ENCODE peak calls at places on chromosomes 6 and 20, in six cellular contexts. One of them, this sample, is unnamed.

GRCh38 chr6:150413768-150414167 is 45.0 kb downstream of the IYD start:
- DNase-seq in spleen: no peak
- DNase-seq in transverse colon: no peak
- DNase-seq in stomach: no peak
- DNase-seq in A549: no peak
- DNase-seq in breast epithelium: no peak
- DNase-seq in this sample: no peak

GRCh38 chr20:55216525-55217242 is 741.3 kb downstream of the DOK5 start:
- DNase-seq in spleen: no peak
- DNase-seq in transverse colon: no peak
- DNase-seq in stomach: no peak
- DNase-seq in A549: no peak
- DNase-seq in breast epithelium: no peak
- DNase-seq in this sample: no peak

GRCh38 chr6:109478222-109478805 is 4.7 kb downstream of the ZBTB24 start:
- DNase-seq in spleen: no peak
- DNase-seq in transverse colon: no peak
- DNase-seq in stomach: no peak
- DNase-seq in A549: no peak
- DNase-seq in breast epithelium: no peak
- DNase-seq in this sample: no peak

GRCh38 chr20:1561350-1561749 is 3.8 kb upstream of the SIRPD start:
- DNase-seq in spleen: no peak
- DNase-seq in transverse colon: no peak
- DNase-seq in stomach: no peak
- DNase-seq in A549: no peak
- DNase-seq in breast epithelium: no peak
- DNase-seq in this sample: no peak

GRCh38 chr6:114144887-114145851 is 174.2 kb upstream of the HDAC2 start:
- DNase-seq in spleen: no peak
- DNase-seq in transverse colon: no peak
- DNase-seq in stomach: no peak
- DNase-seq in A549: no peak
- DNase-seq in breast epithelium: no peak
- DNase-seq in this sample: no peak

GRCh38 chr6:41698350-41698781 is 37.0 kb downstream of the TFEB start:
- DNase-seq in spleen: no peak
- DNase-seq in transverse colon: no peak
- DNase-seq in stomach: no peak
- DNase-seq in A549: no peak
- DNase-seq in breast epithelium: no peak
- DNase-seq in this sample: no peak

GRCh38 chr20:23362392-23363256 is 642 bp downstream of the GZF1 start:
- DNase-seq in spleen: no peak
- DNase-seq in transverse colon: peak
- DNase-seq in stomach: peak
- DNase-seq in A549: no peak
- DNase-seq in breast epithelium: no peak
- DNase-seq in this sample: peak

GRCh38 chr6:41970436-41970846 is 28.8 kb upstream of the CCND3 start:
- DNase-seq in spleen: no peak
- DNase-seq in transverse colon: no peak
- DNase-seq in stomach: no peak
- DNase-seq in A549: peak
- DNase-seq in breast epithelium: no peak
- DNase-seq in this sample: no peak

GRCh38 chr20:18090044-18090443 is 32.3 kb upstream of the OVOL2 start:
- DNase-seq in spleen: no peak
- DNase-seq in transverse colon: no peak
- DNase-seq in stomach: no peak
- DNase-seq in A549: peak
- DNase-seq in breast epithelium: no peak
- DNase-seq in this sample: no peak

GRCh38 chr6:150887978-150888563 is 22.6 kb downstream of the MTHFD1L start:
- DNase-seq in spleen: no peak
- DNase-seq in transverse colon: no peak
- DNase-seq in stomach: no peak
- DNase-seq in A549: no peak
- DNase-seq in breast epithelium: no peak
- DNase-seq in this sample: no peak

GRCh38 chr20:24639167-24639548 is 169.7 kb downstream of the SYNDIG1 start:
- DNase-seq in spleen: no peak
- DNase-seq in transverse colon: no peak
- DNase-seq in stomach: no peak
- DNase-seq in A549: no peak
- DNase-seq in breast epithelium: no peak
- DNase-seq in this sample: no peak

GRCh38 chr6:39263299-39264037 is 34.2 kb upstream of the KCNK5 start:
- DNase-seq in spleen: no peak
- DNase-seq in transverse colon: no peak
- DNase-seq in stomach: no peak
- DNase-seq in A549: no peak
- DNase-seq in breast epithelium: no peak
- DNase-seq in this sample: no peak

GRCh38 chr6:155872961-155873360 is 417.3 kb upstream of the NOX3 start:
- DNase-seq in spleen: no peak
- DNase-seq in transverse colon: no peak
- DNase-seq in stomach: no peak
- DNase-seq in A549: no peak
- DNase-seq in breast epithelium: no peak
- DNase-seq in this sample: no peak

GRCh38 chr20:35443003-35443402 is 5.0 kb upstream of the GDF5 start:
- DNase-seq in spleen: no peak
- DNase-seq in transverse colon: no peak
- DNase-seq in stomach: no peak
- DNase-seq in A549: no peak
- DNase-seq in breast epithelium: no peak
- DNase-seq in this sample: no peak

GRCh38 chr20:1816384-1817381 is 78.5 kb upstream of the SIRPA start:
- DNase-seq in spleen: no peak
- DNase-seq in transverse colon: no peak
- DNase-seq in stomach: no peak
- DNase-seq in A549: peak
- DNase-seq in breast epithelium: no peak
- DNase-seq in this sample: no peak

GRCh38 chr6:12890171-12890790 is 173.7 kb downstream of the PHACTR1 start:
- DNase-seq in spleen: no peak
- DNase-seq in transverse colon: no peak
- DNase-seq in stomach: no peak
- DNase-seq in A549: peak
- DNase-seq in breast epithelium: no peak
- DNase-seq in this sample: no peak

GRCh38 chr20:51306521-51307358 is 235.8 kb downstream of the NFATC2 start:
- DNase-seq in spleen: peak
- DNase-seq in transverse colon: peak
- DNase-seq in stomach: peak
- DNase-seq in A549: peak
- DNase-seq in breast epithelium: peak
- DNase-seq in this sample: peak

GRCh38 chr20:2688041-2688591 is 4.5 kb upstream of the EBF4 start:
- DNase-seq in spleen: peak
- DNase-seq in transverse colon: peak
- DNase-seq in stomach: peak
- DNase-seq in A549: peak
- DNase-seq in breast epithelium: no peak
- DNase-seq in this sample: no peak

GRCh38 chr6:109227646-109228045 is 132.3 kb downstream of the CEP57L1 start:
- DNase-seq in spleen: no peak
- DNase-seq in transverse colon: no peak
- DNase-seq in stomach: no peak
- DNase-seq in A549: no peak
- DNase-seq in breast epithelium: no peak
- DNase-seq in this sample: no peak

GRCh38 chr20:17912916-17913315 is 55.7 kb downstream of the SNX5 start:
- DNase-seq in spleen: no peak
- DNase-seq in transverse colon: no peak
- DNase-seq in stomach: no peak
- DNase-seq in A549: no peak
- DNase-seq in breast epithelium: no peak
- DNase-seq in this sample: no peak

GRCh38 chr6:140567469-140567868 is 1193.0 kb upstream of the CITED2 start:
- DNase-seq in spleen: no peak
- DNase-seq in transverse colon: no peak
- DNase-seq in stomach: no peak
- DNase-seq in A549: no peak
- DNase-seq in breast epithelium: no peak
- DNase-seq in this sample: no peak

GRCh38 chr6:125974214-125974866 is 12.0 kb upstream of the TRMT11 start:
- DNase-seq in spleen: no peak
- DNase-seq in transverse colon: no peak
- DNase-seq in stomach: no peak
- DNase-seq in A549: peak
- DNase-seq in breast epithelium: no peak
- DNase-seq in this sample: no peak

GRCh38 chr20:51059862-51060261 is 37.0 kb upstream of the KCNG1 start:
- DNase-seq in spleen: no peak
- DNase-seq in transverse colon: no peak
- DNase-seq in stomach: no peak
- DNase-seq in A549: no peak
- DNase-seq in breast epithelium: no peak
- DNase-seq in this sample: no peak

GRCh38 chr6:18845891-18846290 is 458.7 kb downstream of the RNF144B start:
- DNase-seq in spleen: no peak
- DNase-seq in transverse colon: no peak
- DNase-seq in stomach: no peak
- DNase-seq in A549: no peak
- DNase-seq in breast epithelium: no peak
- DNase-seq in this sample: no peak

GRCh38 chr6:137323860-137324259 is 104.7 kb upstream of the IFNGR1 start:
- DNase-seq in spleen: no peak
- DNase-seq in transverse colon: no peak
- DNase-seq in stomach: no peak
- DNase-seq in A549: peak
- DNase-seq in breast epithelium: no peak
- DNase-seq in this sample: no peak

GRCh38 chr6:166194885-166195860 is 27.5 kb upstream of the TBXT start:
- DNase-seq in spleen: no peak
- DNase-seq in transverse colon: no peak
- DNase-seq in stomach: no peak
- DNase-seq in A549: no peak
- DNase-seq in breast epithelium: no peak
- DNase-seq in this sample: no peak

GRCh38 chr6:116133453-116133852 is 7.5 kb upstream of the COL10A1 start:
- DNase-seq in spleen: no peak
- DNase-seq in transverse colon: no peak
- DNase-seq in stomach: no peak
- DNase-seq in A549: no peak
- DNase-seq in breast epithelium: no peak
- DNase-seq in this sample: no peak

GRCh38 chr6:82861121-82861520 is 204.5 kb downstream of the UBE3D start:
- DNase-seq in spleen: no peak
- DNase-seq in transverse colon: no peak
- DNase-seq in stomach: no peak
- DNase-seq in A549: no peak
- DNase-seq in breast epithelium: no peak
- DNase-seq in this sample: no peak

GRCh38 chr6:157469378-157469777 is 88.4 kb downstream of the ZDHHC14 start:
- DNase-seq in spleen: no peak
- DNase-seq in transverse colon: no peak
- DNase-seq in stomach: no peak
- DNase-seq in A549: no peak
- DNase-seq in breast epithelium: no peak
- DNase-seq in this sample: no peak

GRCh38 chr6:121838842-121839241 is 403.4 kb downstream of the GJA1 start:
- DNase-seq in spleen: no peak
- DNase-seq in transverse colon: no peak
- DNase-seq in stomach: no peak
- DNase-seq in A549: no peak
- DNase-seq in breast epithelium: peak
- DNase-seq in this sample: no peak

GRCh38 chr6:3518356-3518841 is 61.5 kb upstream of the SLC22A23 start:
- DNase-seq in spleen: no peak
- DNase-seq in transverse colon: peak
- DNase-seq in stomach: peak
- DNase-seq in A549: peak
- DNase-seq in breast epithelium: peak
- DNase-seq in this sample: no peak

GRCh38 chr6:113351183-113351834 is 505.8 kb upstream of the MARCKS start:
- DNase-seq in spleen: no peak
- DNase-seq in transverse colon: no peak
- DNase-seq in stomach: no peak
- DNase-seq in A549: no peak
- DNase-seq in breast epithelium: no peak
- DNase-seq in this sample: peak

GRCh38 chr6:52423971-52424381 is 3.8 kb downstream of the EFHC1 start:
- DNase-seq in spleen: no peak
- DNase-seq in transverse colon: no peak
- DNase-seq in stomach: no peak
- DNase-seq in A549: peak
- DNase-seq in breast epithelium: no peak
- DNase-seq in this sample: peak
- H3K4me3 ChIP-seq in spleen: no peak
- H3K4me3 ChIP-seq in transverse colon: no peak
- H3K4me3 ChIP-seq in stomach: no peak
- H3K4me3 ChIP-seq in A549: no peak
- H3K4me3 ChIP-seq in breast epithelium: no peak
- H3K4me3 ChIP-seq in this sample: peak

GRCh38 chr20:49345538-49345937 is 67.7 kb upstream of the ZNFX1 start:
- DNase-seq in spleen: no peak
- DNase-seq in transverse colon: no peak
- DNase-seq in stomach: no peak
- DNase-seq in A549: peak
- DNase-seq in breast epithelium: peak
- DNase-seq in this sample: no peak
- H3K27ac ChIP-seq in spleen: no peak
- H3K27ac ChIP-seq in transverse colon: peak
- H3K27ac ChIP-seq in stomach: peak
- H3K27ac ChIP-seq in A549: peak
- H3K27ac ChIP-seq in breast epithelium: peak
- H3K27ac ChIP-seq in this sample: peak

GRCh38 chr20:37521091-37521771 is at the start of gene NNAT:
- DNase-seq in spleen: no peak
- DNase-seq in transverse colon: no peak
- DNase-seq in stomach: peak
- DNase-seq in A549: no peak
- DNase-seq in breast epithelium: no peak
- DNase-seq in this sample: no peak
- TF ChIP-seq POLR2A in spleen: no peak
- TF ChIP-seq POLR2A in transverse colon: no peak
- TF ChIP-seq POLR2A in stomach: no peak
- TF ChIP-seq POLR2A in A549: no peak
- TF ChIP-seq POLR2A in breast epithelium: no peak
- TF ChIP-seq POLR2A in this sample: no peak

GRCh38 chr20:12049125-12049524 is 131.4 kb downstream of the BTBD3 start:
- DNase-seq in spleen: no peak
- DNase-seq in transverse colon: no peak
- DNase-seq in stomach: no peak
- DNase-seq in A549: no peak
- DNase-seq in breast epithelium: no peak
- DNase-seq in this sample: no peak
- H3K4me3 ChIP-seq in spleen: no peak
- H3K4me3 ChIP-seq in transverse colon: no peak
- H3K4me3 ChIP-seq in stomach: no peak
- H3K4me3 ChIP-seq in A549: no peak
- H3K4me3 ChIP-seq in breast epithelium: no peak
- H3K4me3 ChIP-seq in this sample: no peak

GRCh38 chr20:62780696-62781095 is 15.6 kb upstream of the MRGBP start:
- DNase-seq in spleen: no peak
- DNase-seq in transverse colon: no peak
- DNase-seq in stomach: no peak
- DNase-seq in A549: no peak
- DNase-seq in breast epithelium: no peak
- DNase-seq in this sample: no peak
- H3K27ac ChIP-seq in spleen: no peak
- H3K27ac ChIP-seq in transverse colon: no peak
- H3K27ac ChIP-seq in stomach: no peak
- H3K27ac ChIP-seq in A549: no peak
- H3K27ac ChIP-seq in breast epithelium: no peak
- H3K27ac ChIP-seq in this sample: no peak

This sample was measured in tibial nerve.